ENCODE peak calls at places on chromosomes 2 and 18, in four cellular contexts. W is RCC 7860, H is NCI-H2171 treated with DMSO at 0.1 percent for 48 hours, F is kidney tubule cell. M is an unnamed sample.
A peak's percentile ranks its signal among the peaks of the same experiment; 100 is the strongest.

GRCh38 chr18:35163736-35164532 is 76.9 kb upstream of the ZNF397 start:
- DNase-seq in W (no peak), F (no peak), H (no peak), M (no peak)

GRCh38 chr2:197310940-197311485 is 433 bp upstream of the ANKRD44 start:
- DNase-seq in W (no peak), F (peak; percentile 7), H (peak; percentile 57), M (no peak)

GRCh38 chr2:70143314-70144150 is 47.3 kb downstream of the C2orf42 start:
- DNase-seq in H (no peak), F (peak; percentile 59), W (peak; percentile 34), M (peak; percentile 20)

GRCh38 chr2:107730898-107731297 is 95.8 kb upstream of the RGPD4 start:
- DNase-seq in W (no peak), H (no peak), F (peak; percentile 66), M (no peak)

GRCh38 chr18:54149078-54149697 is 75.3 kb downstream of the MBD2 start:
- DNase-seq in W (peak; percentile 60), F (peak; percentile 88), H (no peak), M (no peak)

GRCh38 chr18:54387631-54388030 is 29.9 kb downstream of the C18orf54 start:
- DNase-seq in W (peak; percentile 31), H (peak; percentile 56), F (peak; percentile 67), M (no peak)

GRCh38 chr2:215277942-215278341 is 33.9 kb upstream of the ATIC start:
- DNase-seq in W (no peak), H (no peak), F (no peak), M (no peak)

GRCh38 chr18:48136051-48136543 is 205.6 kb upstream of the SMAD2 start:
- DNase-seq in H (no peak), W (no peak), F (no peak), M (no peak)

GRCh38 chr2:30691948-30692828 is 115.1 kb downstream of the CAPN13 start:
- DNase-seq in H (no peak), W (no peak), F (peak; percentile 10), M (no peak)

GRCh38 chr2:190838492-190838910 is 42.1 kb upstream of the GLS start:
- DNase-seq in F (peak; percentile 82), W (peak; percentile 97), H (no peak), M (no peak)

GRCh38 chr2:96638144-96639121 is at the start of gene KANSL3:
- DNase-seq in F (peak; percentile 95), H (peak; percentile 76), W (peak; percentile 86), M (peak; percentile 54)

GRCh38 chr18:26436176-26437031 is 111.9 kb downstream of the KCTD1 start:
- DNase-seq in F (peak; percentile 63), H (no peak), W (no peak), M (no peak)

GRCh38 chr2:53088062-53088461 is 679.5 kb upstream of the CHAC2 start:
- DNase-seq in F (no peak), H (no peak), W (no peak), M (no peak)

GRCh38 chr2:217638031-217638430 is 364.8 kb downstream of the TNS1 start:
- DNase-seq in W (no peak), F (no peak), H (no peak), M (no peak)

GRCh38 chr2:113113794-113114193 is 13.6 kb upstream of the IL1RN start:
- DNase-seq in H (no peak), W (no peak), F (no peak), M (no peak)

GRCh38 chr18:2900742-2901404 is 54.1 kb downstream of the EMILIN2 start:
- DNase-seq in F (peak; percentile 45), H (no peak), W (no peak), M (no peak)

GRCh38 chr2:3242747-3243369 is 134.8 kb downstream of the EIPR1 start:
- DNase-seq in H (no peak), W (no peak), F (no peak), M (no peak)

GRCh38 chr2:14756981-14757657 is 124.6 kb downstream of the LRATD1 start:
- DNase-seq in F (peak; percentile 95), H (no peak), W (peak; percentile 74), M (no peak)

GRCh38 chr2:36960005-36960675 is 6.2 kb downstream of the STRN start:
- DNase-seq in W (no peak), F (no peak), H (no peak), M (no peak)

GRCh38 chr2:112680666-112681101 is 34.9 kb downstream of the SLC20A1 start:
- DNase-seq in F (peak; percentile 22), W (no peak), H (no peak), M (no peak)

GRCh38 chr2:169397697-169398096 is 35.4 kb upstream of the LRP2 start:
- DNase-seq in F (peak; percentile 14), W (no peak), H (peak; percentile 46), M (no peak)

GRCh38 chr2:160427629-160428424 is 65.8 kb downstream of the RBMS1 start:
- DNase-seq in F (no peak), H (no peak), W (no peak), M (no peak)

GRCh38 chr18:13611616-13612110 is 114.7 kb downstream of the FAM210A start:
- DNase-seq in F (peak; percentile 29), H (no peak), W (no peak), M (no peak)

GRCh38 chr2:200306969-200307811 is 697 bp downstream of the SPATS2L start:
- DNase-seq in H (no peak), W (peak; percentile 34), F (peak; percentile 65), M (peak; percentile 1)

GRCh38 chr2:144438722-144439508 is 81.0 kb downstream of the ZEB2 start:
- DNase-seq in H (peak; percentile 96), F (no peak), W (no peak), M (peak; percentile 70)

GRCh38 chr2:76506538-76506937 is 795.8 kb upstream of the GCFC2 start:
- DNase-seq in F (no peak), W (no peak), H (no peak), M (no peak)

GRCh38 chr2:101986804-101987740 is 4.7 kb upstream of the IL1R2 start:
- DNase-seq in F (peak; percentile 77), W (peak; percentile 61), H (no peak), M (no peak)